ENCODE peak calls at places on chromosomes 16 and 17, in eight cellular contexts. B is activated T-cell treated with anti-CD3 and anti-CD28 coated beads for 24 hours; N is CD8-positive, alpha-beta memory T cell; V is GM12865; Q is RPMI8226; M is 8988T; K is T47D; P is M059J. G is an unnamed sample.

GRCh38 chr16:58336332-58337089 is 41.7 kb upstream of the PRSS54 start:
- DNase-seq in P (peak; percentile 77), V (peak; percentile 86), N (peak; percentile 84), Q (peak; percentile 91), K (peak; percentile 35), M (peak; percentile 64), B (peak; percentile 78), G (peak; percentile 40)

GRCh38 chr16:56282455-56282854 is 91.2 kb downstream of the GNAO1 start:
- DNase-seq in V (no peak), K (no peak), B (no peak), Q (no peak), P (no peak), N (no peak), M (no peak), G (no peak)

GRCh38 chr16:49674990-49675389 is 180.9 kb downstream of the ZNF423 start:
- DNase-seq in Q (no peak), K (no peak), M (no peak), B (no peak), V (no peak), N (no peak), P (no peak), G (no peak)

GRCh38 chr16:88287219-88287618 is 95.5 kb upstream of the ZNF469 start:
- DNase-seq in V (peak; percentile 9), M (peak; percentile 83), N (no peak), B (no peak), P (peak; percentile 20), K (peak; percentile 83), Q (peak; percentile 27), G (peak; percentile 30)

GRCh38 chr17:60386475-60387058 is 5.4 kb downstream of the USP32 start:
- DNase-seq in N (no peak), K (no peak), P (no peak), B (no peak), Q (no peak), V (no peak), M (no peak), G (no peak)

GRCh38 chr17:56173958-56174357 is 20.7 kb downstream of the ANKFN1 start:
- DNase-seq in P (peak; percentile 64), N (no peak), B (no peak), Q (no peak), V (no peak), M (no peak), K (no peak), G (no peak)

GRCh38 chr16:56830669-56831068 is 34.3 kb upstream of the SLC12A3 start:
- DNase-seq in Q (no peak), P (no peak), K (no peak), N (no peak), M (no peak), B (no peak), V (no peak), G (no peak)

GRCh38 chr16:63361032-63361624 is 1324.9 kb upstream of the CDH8 start:
- DNase-seq in N (no peak), M (no peak), V (peak; percentile 56), P (peak; percentile 61), Q (peak; percentile 80), K (peak; percentile 4), B (no peak), G (peak; percentile 57)

GRCh38 chr16:88118376-88118775 is 167.1 kb downstream of the BANP start:
- DNase-seq in N (peak; percentile 33), M (no peak), Q (no peak), B (no peak), P (no peak), V (no peak), K (no peak), G (no peak)

GRCh38 chr16:67928561-67929364 is 2.9 kb downstream of the CTRL start:
- DNase-seq in Q (peak; percentile 87), P (peak; percentile 64), N (peak; percentile 81), B (peak; percentile 70), V (peak; percentile 81), K (peak; percentile 88), M (peak; percentile 95), G (peak; percentile 68)

GRCh38 chr17:30091771-30092170 is 24.8 kb upstream of the NSRP1 start:
- DNase-seq in P (peak; percentile 80), Q (no peak), N (no peak), V (no peak), K (no peak), M (no peak), B (no peak), G (peak; percentile 69)

GRCh38 chr17:46089389-46089965 is 90.4 kb downstream of the STH start:
- DNase-seq in B (no peak), K (no peak), N (no peak), P (no peak), Q (no peak), M (no peak), V (no peak), G (no peak)

GRCh38 chr16:48916566-48916965 is 306.6 kb upstream of the N4BP1 start:
- DNase-seq in B (no peak), V (no peak), M (no peak), K (no peak), P (no peak), N (no peak), Q (no peak), G (no peak)

GRCh38 chr17:53186004-53186403 is 636.7 kb upstream of the KIF2B start:
- DNase-seq in K (no peak), Q (no peak), M (no peak), P (no peak), V (no peak), B (no peak), N (no peak), G (no peak)

GRCh38 chr16:14106961-14107360 is 35.8 kb downstream of the MRTFB start:
- DNase-seq in P (no peak), N (no peak), B (no peak), Q (no peak), M (no peak), K (no peak), V (no peak), G (no peak)

GRCh38 chr17:49495842-49496182 is 719 bp downstream of the NGFR start:
- DNase-seq in B (no peak), V (no peak), N (no peak), P (no peak), Q (no peak), M (no peak), K (no peak), G (no peak)

GRCh38 chr17:78741644-78742284 is 40.3 kb downstream of the CYTH1 start:
- DNase-seq in P (no peak), V (no peak), B (no peak), K (no peak), Q (no peak), N (no peak), M (no peak), G (no peak)

GRCh38 chr17:13647551-13647950 is 45.8 kb upstream of the HS3ST3A1 start:
- DNase-seq in V (no peak), B (no peak), K (no peak), N (no peak), M (no peak), P (no peak), Q (no peak), G (no peak)

GRCh38 chr17:48262982-48263586 is 155.5 kb downstream of the SNX11 start:
- DNase-seq in N (no peak), P (peak; percentile 26), V (peak; percentile 35), K (no peak), B (no peak), M (no peak), Q (peak; percentile 40), G (no peak)

GRCh38 chr16:63512910-63513309 is 1476.7 kb upstream of the CDH8 start:
- DNase-seq in M (no peak), K (no peak), Q (no peak), P (no peak), B (no peak), V (no peak), N (no peak), G (no peak)

GRCh38 chr16:71412270-71413160 is 29.3 kb downstream of the TLE7 start:
- DNase-seq in K (peak; percentile 90), V (peak; percentile 73), Q (peak; percentile 86), B (peak; percentile 54), M (peak; percentile 87), N (peak; percentile 67), P (peak; percentile 75), G (peak; percentile 72)

GRCh38 chr16:13885700-13886099 is 34.3 kb upstream of the ERCC4 start:
- DNase-seq in M (no peak), P (no peak), Q (no peak), V (no peak), B (no peak), N (no peak), K (no peak), G (no peak)

GRCh38 chr17:50275279-50275678 is 1.0 kb downstream of the TMEM92 start:
- DNase-seq in K (no peak), V (no peak), Q (no peak), N (no peak), B (no peak), P (no peak), M (no peak), G (no peak)

GRCh38 chr17:13171790-13172189 is 154.0 kb upstream of the ELAC2 start:
- DNase-seq in K (no peak), P (no peak), Q (no peak), B (no peak), N (no peak), V (no peak), M (no peak), G (no peak)

GRCh38 chr16:85007815-85008214 is 3.5 kb downstream of the ZDHHC7 start:
- DNase-seq in Q (no peak), P (no peak), K (no peak), M (no peak), V (no peak), B (no peak), N (no peak), G (no peak)

GRCh38 chr17:82242977-82243647 is 14.3 kb downstream of the SLC16A3 start:
- DNase-seq in B (no peak), N (peak; percentile 40), V (no peak), K (no peak), Q (no peak), M (no peak), P (peak; percentile 76), G (no peak)

GRCh38 chr17:11144358-11145233 is 96.4 kb upstream of the SHISA6 start:
- DNase-seq in P (peak; percentile 52), K (peak; percentile 17), B (no peak), V (peak; percentile 17), N (no peak), Q (peak; percentile 25), M (no peak), G (peak; percentile 1)

GRCh38 chr16:77359065-77359502 is 75.8 kb downstream of the ADAMTS18 start:
- DNase-seq in B (no peak), K (no peak), M (no peak), P (peak; percentile 80), N (no peak), V (no peak), Q (no peak), G (no peak)

GRCh38 chr17:29157310-29157709 is 22.9 kb downstream of the MYO18A start:
- DNase-seq in P (peak; percentile 48), M (no peak), K (no peak), B (no peak), N (no peak), Q (no peak), V (no peak), G (no peak)

GRCh38 chr16:82641336-82641984 is 14.7 kb downstream of the CDH13 start:
- DNase-seq in Q (no peak), M (no peak), P (peak; percentile 78), K (no peak), B (no peak), V (peak; percentile 55), N (no peak), G (no peak)

G was measured in dermis microvascular lymphatic vessel endothelial cell.